ENCODE peak calls at places on chromosomes 7 and 10, in five cellular contexts. One of them, this sample, is unnamed.

GRCh38 chr10:78367012-78367411 is 333.3 kb downstream of the RPS24 start:
- DNase-seq in posterior vena cava: no peak
- DNase-seq in HT1080: no peak
- DNase-seq in NCI-H774: no peak
- DNase-seq in HFFc6: no peak
- DNase-seq in this sample: no peak

GRCh38 chr7:82699773-82700186 is 256.2 kb upstream of the CACNA2D1 start:
- DNase-seq in posterior vena cava: no peak
- DNase-seq in HT1080: peak; percentile 86
- DNase-seq in NCI-H774: no peak
- DNase-seq in HFFc6: peak; percentile 18
- DNase-seq in this sample: peak; percentile 94

GRCh38 chr7:111801277-111801676 is 239.0 kb upstream of the IMMP2L start:
- DNase-seq in posterior vena cava: no peak
- DNase-seq in HT1080: no peak
- DNase-seq in NCI-H774: no peak
- DNase-seq in HFFc6: no peak
- DNase-seq in this sample: no peak

GRCh38 chr10:34815174-34816066 is at the start of gene PARD3:
- DNase-seq in posterior vena cava: no peak
- DNase-seq in HT1080: peak; percentile 48
- DNase-seq in NCI-H774: peak; percentile 66
- DNase-seq in HFFc6: peak; percentile 34
- DNase-seq in this sample: peak; percentile 39

GRCh38 chr10:78657622-78658165 is 411.1 kb upstream of the ZMIZ1 start:
- DNase-seq in posterior vena cava: peak; percentile 87
- DNase-seq in HT1080: peak; percentile 47
- DNase-seq in NCI-H774: peak; percentile 69
- DNase-seq in HFFc6: peak; percentile 33
- DNase-seq in this sample: peak; percentile 56

GRCh38 chr7:82740246-82740848 is 296.8 kb upstream of the CACNA2D1 start:
- DNase-seq in posterior vena cava: no peak
- DNase-seq in HT1080: peak; percentile 33
- DNase-seq in NCI-H774: peak; percentile 52
- DNase-seq in HFFc6: peak; percentile 61
- DNase-seq in this sample: peak; percentile 60

GRCh38 chr10:46556515-46557318 is at the start of gene GPRIN2:
- DNase-seq in posterior vena cava: peak; percentile 83
- DNase-seq in HT1080: no peak
- DNase-seq in NCI-H774: no peak
- DNase-seq in HFFc6: no peak
- DNase-seq in this sample: no peak

GRCh38 chr10:77386365-77386764 is 251.2 kb downstream of the KCNMA1 start:
- DNase-seq in posterior vena cava: no peak
- DNase-seq in HT1080: no peak
- DNase-seq in NCI-H774: no peak
- DNase-seq in HFFc6: no peak
- DNase-seq in this sample: no peak

GRCh38 chr10:409403-410040 is 274.3 kb downstream of the ZMYND11 start:
- DNase-seq in posterior vena cava: no peak
- DNase-seq in HT1080: no peak
- DNase-seq in NCI-H774: no peak
- DNase-seq in HFFc6: no peak
- DNase-seq in this sample: no peak

GRCh38 chr10:44355630-44356029 is 29.3 kb downstream of the CXCL12 start:
- DNase-seq in posterior vena cava: peak; percentile 46
- DNase-seq in HT1080: no peak
- DNase-seq in NCI-H774: no peak
- DNase-seq in HFFc6: no peak
- DNase-seq in this sample: no peak

GRCh38 chr10:97058521-97058920 is 127.2 kb downstream of the SLIT1 start:
- DNase-seq in posterior vena cava: no peak
- DNase-seq in HT1080: no peak
- DNase-seq in NCI-H774: no peak
- DNase-seq in HFFc6: no peak
- DNase-seq in this sample: no peak

GRCh38 chr10:88536437-88536836 is 46.7 kb downstream of the RNLS start:
- DNase-seq in posterior vena cava: no peak
- DNase-seq in HT1080: no peak
- DNase-seq in NCI-H774: no peak
- DNase-seq in HFFc6: no peak
- DNase-seq in this sample: no peak

GRCh38 chr7:32154797-32155196 is 84.6 kb upstream of the PDE1C start:
- DNase-seq in posterior vena cava: peak; percentile 82
- DNase-seq in HT1080: peak; percentile 55
- DNase-seq in NCI-H774: no peak
- DNase-seq in HFFc6: no peak
- DNase-seq in this sample: peak; percentile 66

GRCh38 chr7:73978681-73979563 is 49.1 kb upstream of the ELN start:
- DNase-seq in posterior vena cava: peak; percentile 76
- DNase-seq in HT1080: peak; percentile 29
- DNase-seq in NCI-H774: peak; percentile 46
- DNase-seq in HFFc6: no peak
- DNase-seq in this sample: peak; percentile 93

GRCh38 chr7:137804819-137805218 is 42.0 kb downstream of the DGKI start:
- DNase-seq in posterior vena cava: no peak
- DNase-seq in HT1080: no peak
- DNase-seq in NCI-H774: no peak
- DNase-seq in HFFc6: no peak
- DNase-seq in this sample: no peak

GRCh38 chr10:4004144-4004543 is 219.1 kb upstream of the KLF6 start:
- DNase-seq in posterior vena cava: no peak
- DNase-seq in HT1080: no peak
- DNase-seq in NCI-H774: no peak
- DNase-seq in HFFc6: no peak
- DNase-seq in this sample: no peak

GRCh38 chr10:1187855-1188555 is 131.8 kb downstream of the WDR37 start:
- DNase-seq in posterior vena cava: no peak
- DNase-seq in HT1080: no peak
- DNase-seq in NCI-H774: no peak
- DNase-seq in HFFc6: no peak
- DNase-seq in this sample: no peak

GRCh38 chr7:106418526-106418925 is 133.7 kb upstream of the NAMPT start:
- DNase-seq in posterior vena cava: no peak
- DNase-seq in HT1080: peak; percentile 10
- DNase-seq in NCI-H774: no peak
- DNase-seq in HFFc6: no peak
- DNase-seq in this sample: peak; percentile 54

GRCh38 chr7:101210143-101210542 is 7.2 kb downstream of the PLOD3 start:
- DNase-seq in posterior vena cava: no peak
- DNase-seq in HT1080: no peak
- DNase-seq in NCI-H774: no peak
- DNase-seq in HFFc6: no peak
- DNase-seq in this sample: no peak

GRCh38 chr10:31709028-31709427 is 219.6 kb downstream of the ARHGAP12 start:
- DNase-seq in posterior vena cava: no peak
- DNase-seq in HT1080: no peak
- DNase-seq in NCI-H774: no peak
- DNase-seq in HFFc6: no peak
- DNase-seq in this sample: peak; percentile 28

GRCh38 chr10:59018977-59019376 is 157.5 kb upstream of the PHYHIPL start:
- DNase-seq in posterior vena cava: no peak
- DNase-seq in HT1080: no peak
- DNase-seq in NCI-H774: no peak
- DNase-seq in HFFc6: no peak
- DNase-seq in this sample: no peak

GRCh38 chr10:4285121-4285520 is 500.1 kb upstream of the KLF6 start:
- DNase-seq in posterior vena cava: no peak
- DNase-seq in HT1080: no peak
- DNase-seq in NCI-H774: no peak
- DNase-seq in HFFc6: no peak
- DNase-seq in this sample: no peak

GRCh38 chr7:79046061-79046460 is 407.4 kb downstream of the MAGI2 start:
- DNase-seq in posterior vena cava: no peak
- DNase-seq in HT1080: no peak
- DNase-seq in NCI-H774: no peak
- DNase-seq in HFFc6: no peak
- DNase-seq in this sample: no peak

GRCh38 chr7:80145780-80146422 is 11.3 kb downstream of the GNAI1 start:
- DNase-seq in posterior vena cava: no peak
- DNase-seq in HT1080: peak; percentile 61
- DNase-seq in NCI-H774: no peak
- DNase-seq in HFFc6: peak; percentile 93
- DNase-seq in this sample: peak; percentile 62

GRCh38 chr7:149624006-149624405 is 126.4 kb upstream of the ZNF746 start:
- DNase-seq in posterior vena cava: peak; percentile 81
- DNase-seq in HT1080: no peak
- DNase-seq in NCI-H774: no peak
- DNase-seq in HFFc6: peak; percentile 8
- DNase-seq in this sample: no peak

GRCh38 chr10:2791774-2792443 is 275.4 kb upstream of the PFKP start:
- DNase-seq in posterior vena cava: no peak
- DNase-seq in HT1080: no peak
- DNase-seq in NCI-H774: no peak
- DNase-seq in HFFc6: no peak
- DNase-seq in this sample: no peak